ENCODE peak calls at places on chromosomes 2 and 18, in nine cellular contexts. T is stomach, N is psoas muscle, R is mesendoderm, F is MM.1S, L is GM23248, X is right cardiac atrium, J is heart left ventricle, Y is lower lobe of right lung. K is an unnamed sample.

GRCh38 chr2:165825041-165825440 is 31.0 kb upstream of the GALNT3 start:
- DNase-seq in F (no peak), L (no peak), T (peak), R (peak), Y (no peak), N (no peak), J (no peak), X (peak), K (no peak)

GRCh38 chr2:180077295-180077906 is 70.3 kb upstream of the CWC22 start:
- DNase-seq in J (no peak), L (peak), X (no peak), R (peak), Y (no peak), N (no peak), T (no peak), F (peak), K (no peak)

GRCh38 chr18:62844850-62845643 is 129.7 kb downstream of the PHLPP1 start:
- DNase-seq in R (peak), N (no peak), L (peak), F (peak), Y (no peak), X (no peak), J (no peak), T (no peak), K (no peak)

GRCh38 chr2:126219081-126219480 is 436.9 kb upstream of the GYPC start:
- DNase-seq in R (no peak), L (no peak), F (no peak), Y (no peak), N (no peak), X (no peak), J (no peak), T (no peak), K (no peak)

GRCh38 chr2:64859208-64860161 is 129.7 kb upstream of the SLC1A4 start:
- DNase-seq in L (peak), N (peak), F (peak), R (peak), Y (peak), T (peak), X (peak), J (peak), K (no peak)

GRCh38 chr2:56266761-56267411 is 83.1 kb downstream of the CCDC85A start:
- DNase-seq in J (no peak), N (no peak), R (no peak), Y (no peak), F (no peak), X (no peak), T (no peak), L (no peak), K (no peak)

GRCh38 chr2:136305517-136306192 is 187.7 kb upstream of the CXCR4 start:
- DNase-seq in Y (no peak), J (no peak), L (no peak), F (peak), X (no peak), R (peak), T (no peak), N (no peak), K (peak)

GRCh38 chr18:35581555-35582309 is at the start of gene GALNT1:
- DNase-seq in X (peak), F (peak), J (no peak), Y (peak), L (peak), T (no peak), N (peak), R (no peak), K (no peak)

GRCh38 chr2:26483957-26484565 is 6.1 kb upstream of the OTOF start:
- DNase-seq in X (peak), L (no peak), T (no peak), J (no peak), Y (no peak), F (no peak), R (no peak), N (no peak), K (no peak)

GRCh38 chr18:48639772-48640432 is 101.1 kb downstream of the CTIF start:
- DNase-seq in T (no peak), F (no peak), X (no peak), Y (no peak), L (no peak), J (no peak), R (no peak), N (no peak), K (no peak)

GRCh38 chr2:54556659-54557121 is 100.6 kb downstream of the SPTBN1 start:
- DNase-seq in J (no peak), T (no peak), R (no peak), X (no peak), F (no peak), N (no peak), Y (no peak), L (peak), K (no peak)
- H3K4me3 ChIP-seq in J (no peak), T (no peak), R (no peak), X (no peak), F (no peak), N (no peak), Y (no peak), L (no peak), K (no peak)

DNA sequence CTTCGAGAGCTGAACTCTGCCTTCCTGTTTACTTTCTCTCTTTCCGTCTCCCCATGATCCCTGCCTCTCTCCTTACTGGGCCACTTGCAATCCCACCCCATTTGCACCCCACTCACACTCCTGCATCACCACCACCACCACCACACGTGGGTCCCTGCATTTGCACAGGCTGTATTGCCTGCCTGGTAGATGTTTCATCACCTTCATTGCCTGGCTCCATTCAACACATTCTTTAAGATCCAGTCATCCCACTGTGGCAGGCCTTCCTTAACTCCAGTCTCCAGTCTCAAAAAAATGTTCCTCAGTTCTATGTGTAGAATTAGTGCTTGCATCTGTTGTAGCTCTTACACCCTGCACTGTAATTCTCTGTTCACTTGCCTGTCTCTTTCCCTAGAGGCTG is 13.9 kb downstream of the NOSTRIN start:
- DNase-seq in F (no peak), L (peak), N (no peak), R (peak), Y (no peak), X (no peak), T (no peak), J (no peak), K (no peak)
- H3K27ac ChIP-seq in F (no peak), L (peak), N (no peak), R (no peak), Y (no peak), X (no peak), T (no peak), J (no peak), K (no peak)

GRCh38 chr18:58388736-58389135 is 240.2 kb downstream of the ALPK2 start:
- DNase-seq in X (no peak), L (no peak), R (no peak), T (no peak), N (no peak), J (no peak), Y (no peak), F (no peak), K (no peak)
- H3K4me3 ChIP-seq in X (no peak), L (no peak), R (no peak), T (no peak), N (no peak), J (no peak), Y (no peak), F (no peak), K (no peak)

DNA sequence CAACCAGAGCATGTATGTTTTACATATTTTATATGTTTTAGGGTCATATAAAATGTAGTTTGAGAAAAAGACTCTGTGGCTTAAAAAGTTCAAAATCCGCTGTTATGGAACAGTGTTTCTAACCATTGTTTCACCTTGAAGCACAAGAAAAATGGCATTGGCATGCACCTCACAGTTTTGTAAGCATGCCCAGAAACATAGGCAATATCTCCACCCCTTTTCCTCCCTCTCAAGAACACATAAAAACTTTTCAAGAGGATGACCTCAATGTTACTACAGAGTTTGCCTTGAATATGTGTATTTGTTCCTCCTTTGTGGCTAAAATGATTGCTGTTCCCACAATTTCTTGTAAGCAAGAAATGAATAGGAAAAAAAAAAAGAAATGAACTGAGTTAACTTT is 29.3 kb upstream of the SLC40A1 start:
- DNase-seq in R (no peak), N (no peak), J (no peak), F (no peak), T (no peak), L (peak), Y (no peak), X (no peak), K (no peak)
- H3K27ac ChIP-seq in R (no peak), N (no peak), J (no peak), F (no peak), T (no peak), L (peak), Y (peak), X (no peak), K (no peak)

DNA sequence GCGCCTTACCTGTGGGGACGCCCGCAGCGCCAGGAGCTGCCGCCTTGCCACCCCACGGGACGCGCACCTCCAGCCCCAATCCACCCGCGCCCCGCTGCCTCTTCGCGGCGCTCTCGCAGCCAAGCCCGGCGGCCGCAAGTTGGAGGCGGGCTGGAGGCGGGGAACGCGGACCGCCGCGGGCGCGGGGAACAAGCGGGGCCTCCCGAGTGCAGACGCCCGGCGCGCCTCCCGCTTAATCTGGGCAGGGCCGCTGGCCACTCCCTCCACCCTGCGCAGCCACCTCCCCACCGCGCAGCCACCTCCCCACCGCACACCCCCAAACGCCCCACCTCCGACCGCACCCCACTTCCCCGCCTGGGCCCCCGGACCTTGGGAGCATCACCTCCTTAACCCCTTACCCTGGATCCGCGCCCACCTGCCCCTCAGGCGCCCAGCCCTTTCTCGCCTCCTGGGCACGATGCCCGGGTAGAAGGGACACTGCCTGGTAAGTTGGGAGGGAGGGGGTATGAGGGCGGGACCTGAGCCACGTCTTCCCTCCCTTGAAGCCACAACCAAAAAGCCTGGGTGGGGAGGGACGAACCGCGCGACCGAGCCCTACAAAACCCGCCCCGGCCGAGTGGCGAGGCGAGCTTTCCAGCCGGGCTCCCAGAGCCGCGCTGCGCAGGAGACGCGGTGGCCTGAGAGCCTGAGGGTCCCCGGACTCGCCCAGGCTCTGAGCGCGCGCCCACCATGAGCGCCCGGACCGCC is at the start of the genes COL4A3 and COL4A4:
- DNase-seq in Y (peak), R (peak), J (peak), L (peak), N (peak), T (peak), F (peak), X (peak), K (no peak)
- H3K4me3 ChIP-seq in Y (peak), R (peak), J (peak), L (peak), N (peak), T (peak), F (peak), X (peak), K (peak)

DNA sequence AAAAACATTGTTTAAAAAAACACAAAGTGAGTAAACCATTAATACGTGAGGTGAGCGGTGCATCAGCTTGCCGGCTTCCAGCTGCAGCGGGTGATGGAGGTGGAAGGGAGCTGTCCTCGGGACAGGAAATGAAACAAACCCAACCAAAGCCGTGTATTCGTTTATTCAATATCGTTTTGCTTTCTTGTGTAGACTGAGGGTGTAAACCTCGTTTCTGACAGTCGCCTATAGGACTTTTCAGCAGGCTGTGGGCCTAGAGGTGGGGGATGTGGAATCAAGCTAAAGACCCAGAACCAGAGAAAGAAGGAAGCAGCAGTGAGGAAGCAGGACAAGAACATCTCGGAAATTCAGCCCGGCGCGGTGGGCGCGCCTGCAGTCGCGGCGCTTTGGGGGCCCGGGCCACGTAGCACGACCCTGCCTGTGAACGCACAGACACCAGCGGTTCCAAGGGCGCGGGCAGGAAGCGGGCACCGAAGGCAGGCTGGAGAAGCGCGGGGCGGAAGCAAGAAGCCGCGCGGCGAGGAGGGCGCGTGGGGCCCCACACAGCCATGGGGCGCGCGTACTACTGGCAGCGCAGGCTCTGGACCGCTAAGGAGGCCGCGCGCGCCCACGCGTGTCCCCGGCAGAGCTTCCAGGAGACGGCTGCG is 772 bp upstream of the ATP9B start:
- DNase-seq in Y (no peak), X (no peak), R (peak), L (peak), F (peak), T (no peak), J (no peak), N (peak), K (peak)
- H3K27ac ChIP-seq in Y (peak), X (peak), R (no peak), L (peak), F (peak), T (peak), J (peak), N (peak), K (peak)

DNA sequence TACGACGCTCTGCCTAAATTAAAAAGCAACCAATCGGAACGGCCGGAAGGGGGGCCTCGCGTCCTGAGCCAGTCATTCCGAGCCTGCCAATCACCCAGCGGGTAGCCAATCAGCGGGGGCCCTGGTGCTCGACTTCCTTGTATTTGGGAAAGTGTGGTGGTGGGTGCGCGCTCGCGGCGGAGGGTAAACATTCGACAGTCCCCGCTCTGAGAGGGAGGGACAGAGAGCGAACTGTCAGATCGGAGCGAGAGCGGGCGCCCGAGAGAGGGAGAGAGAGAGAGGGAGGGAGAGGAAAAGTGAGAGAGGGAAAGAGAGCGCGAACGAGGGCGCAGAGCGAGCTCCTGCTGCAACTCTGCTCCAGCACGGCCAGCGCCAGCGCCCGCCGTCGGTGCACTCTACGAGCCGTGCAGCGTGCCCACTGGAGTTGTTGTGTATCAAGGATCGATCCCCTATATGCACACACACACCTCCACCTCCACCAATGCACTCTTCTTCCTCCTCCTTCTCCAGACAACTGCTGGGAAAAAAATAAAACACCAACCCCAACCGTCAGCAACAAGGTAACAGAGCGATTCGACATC is at the start of gene POU3F3:
- DNase-seq in Y (no peak), F (no peak), L (peak), X (peak), R (peak), J (peak), N (peak), T (no peak), K (no peak)
- H3K4me3 ChIP-seq in Y (peak), F (peak), L (peak), X (peak), R (peak), J (peak), N (peak), T (peak), K (peak)

GRCh38 chr2:144668493-144669110 is 148.7 kb upstream of the ZEB2 start:
- DNase-seq in Y (no peak), X (no peak), L (no peak), J (no peak), T (no peak), R (no peak), F (no peak), N (no peak), K (no peak)
- H3K27ac ChIP-seq in Y (no peak), X (no peak), L (no peak), J (no peak), T (no peak), R (no peak), F (no peak), N (no peak), K (no peak)

K was measured in effector memory CD4-positive, alpha-beta T cell.